ENCODE peak calls at places on chromosome X, in five cellular contexts. U, Q, H, V and G are unnamed samples.
A peak's percentile ranks its signal among the peaks of the same experiment; 100 is the strongest.

GRCh38 chrX:28901637-28902036 is 314.4 kb downstream of the IL1RAPL1 start:
- DNase-seq in U (no peak), Q (peak; percentile 47), H (no peak), V (no peak), G (peak; percentile 27)

GRCh38 chrX:49230500-49231232 is 2.5 kb downstream of the CACNA1F start:
- DNase-seq in U (no peak), Q (no peak), H (peak; percentile 72), V (peak; percentile 25), G (no peak)

GRCh38 chrX:68534696-68535095 is 35.8 kb downstream of the YIPF6 start:
- DNase-seq in U (no peak), Q (no peak), H (no peak), V (no peak), G (no peak)

GRCh38 chrX:143945171-143945570 is 61.3 kb downstream of the UBE2NL start:
- DNase-seq in U (no peak), Q (no peak), H (no peak), V (no peak), G (no peak)

GRCh38 chrX:70476934-70477733 is 32.5 kb downstream of the DLG3 start:
- DNase-seq in U (no peak), Q (peak; percentile 61), H (no peak), V (peak; percentile 54), G (peak; percentile 55)

GRCh38 chrX:38233891-38234807 is 13.5 kb upstream of the SRPX start:
- DNase-seq in U (peak; percentile 37), Q (peak; percentile 98), H (no peak), V (no peak), G (peak; percentile 5)

GRCh38 chrX:39165773-39166172 is 364.5 kb downstream of the MID1IP1 start:
- DNase-seq in U (no peak), Q (no peak), H (no peak), V (no peak), G (no peak)

GRCh38 chrX:45274576-45274975 is 73.9 kb upstream of the DIPK2B start:
- DNase-seq in U (no peak), Q (no peak), H (no peak), V (no peak), G (peak; percentile 55)